ENCODE peak calls at places on chromosomes 16 and 17, in four cellular contexts. O is ascending aorta, Z is heart right ventricle, K is body of pancreas. F is an unnamed sample.

GRCh38 chr17:38877130-38877851 is 7.4 kb downstream of the LASP1 start:
- DNase-seq in O (no peak), Z (no peak), K (no peak), F (no peak)

GRCh38 chr16:4337540-4338088 is 13.5 kb downstream of the PAM16 start:
- DNase-seq in O (no peak), Z (no peak), K (no peak), F (no peak)

GRCh38 chr17:3687949-3688614 is 7.9 kb downstream of the P2RX5 start:
- DNase-seq in O (no peak), Z (no peak), K (no peak), F (no peak)

GRCh38 chr17:77504652-77505459 is 364.1 kb downstream of the SEC14L1 start:
- DNase-seq in O (no peak), Z (no peak), K (no peak), F (peak)

GRCh38 chr17:60231234-60231633 is 81.5 kb downstream of the CA4 start:
- DNase-seq in O (no peak), Z (no peak), K (no peak), F (peak)

GRCh38 chr17:67272312-67273050 is 27.5 kb upstream of the HELZ start:
- DNase-seq in O (no peak), Z (no peak), K (no peak), F (no peak)

GRCh38 chr16:3490911-3491629 is 4.2 kb downstream of the C16orf90 start:
- DNase-seq in O (no peak), Z (no peak), K (peak), F (no peak)

GRCh38 chr16:78213751-78214150 is 114.3 kb downstream of the WWOX start:
- DNase-seq in O (no peak), Z (no peak), K (no peak), F (no peak)

GRCh38 chr16:89764711-89765201 is 43.4 kb downstream of the ZNF276 start:
- DNase-seq in O (peak), Z (no peak), K (peak), F (peak)

GRCh38 chr16:8773537-8773936 is 23.9 kb downstream of the TMEM186 start:
- DNase-seq in O (no peak), Z (no peak), K (no peak), F (no peak)

GRCh38 chr16:88964636-88965035 is 12.4 kb downstream of the CBFA2T3 start:
- DNase-seq in O (no peak), Z (no peak), K (no peak), F (no peak)

GRCh38 chr17:17605747-17606083 is 14.2 kb upstream of the PEMT start:
- DNase-seq in O (no peak), Z (no peak), K (no peak), F (peak)

GRCh38 chr17:81194941-81195901 is 27.5 kb downstream of the CEP131 start:
- DNase-seq in O (no peak), Z (peak), K (no peak), F (no peak)

GRCh38 chr16:80051040-80051439 is 450.5 kb upstream of the MAF start:
- DNase-seq in O (no peak), Z (no peak), K (no peak), F (no peak)

DNA sequence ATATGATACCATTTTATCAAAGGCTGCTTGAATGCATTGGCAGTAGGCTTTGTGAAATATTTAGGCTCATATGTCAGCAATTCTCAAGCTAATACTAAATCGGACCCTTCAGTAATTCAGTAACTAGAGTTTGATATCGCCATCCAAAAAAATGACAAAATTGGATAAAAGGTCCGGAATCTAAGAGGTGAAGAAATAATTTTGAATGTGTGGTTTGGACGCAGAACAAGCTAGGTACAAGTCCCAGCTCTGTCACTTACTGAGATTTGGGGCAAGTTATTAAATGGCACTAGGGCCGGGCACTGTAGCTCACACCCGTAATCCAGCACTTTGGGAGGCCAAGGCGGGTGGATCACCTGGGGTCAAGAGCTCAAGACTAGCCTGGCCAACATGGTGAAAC is 956.5 kb downstream of the CDH11 start:
- DNase-seq in O (no peak), Z (no peak), K (no peak), F (no peak)
- TF ChIP-seq CTCF in O (no peak), Z (no peak), K (no peak), F (no peak)

DNA sequence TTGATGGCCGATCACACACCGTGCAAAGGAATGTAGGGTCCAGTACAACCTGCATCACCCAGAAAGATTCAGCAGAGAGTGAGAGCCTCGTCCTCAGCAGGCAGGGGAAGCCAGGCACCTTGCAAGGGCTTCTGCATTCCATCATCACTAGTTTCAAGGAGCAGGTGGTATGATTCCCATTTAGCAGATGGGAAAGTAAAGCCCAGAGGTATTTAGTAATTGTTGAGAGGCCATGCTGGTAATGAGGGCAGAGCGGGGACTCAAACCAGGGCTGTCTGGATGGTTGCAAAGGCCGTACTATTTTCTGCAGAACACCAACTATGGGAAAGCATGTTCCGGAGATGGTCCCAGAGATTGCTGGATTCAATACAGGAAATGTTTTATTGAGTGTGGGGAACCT is 65.8 kb upstream of the MRTFB start:
- DNase-seq in O (no peak), Z (no peak), K (no peak), F (no peak)
- H3K4me3 ChIP-seq in O (no peak), Z (no peak), K (no peak), F (no peak)

GRCh38 chr16:63789603-63790002 is 1332.3 kb downstream of the CDH11 start:
- DNase-seq in O (no peak), Z (no peak), K (no peak), F (no peak)
- TF ChIP-seq CTCF in O (no peak), Z (peak), K (no peak), F (no peak)

DNA sequence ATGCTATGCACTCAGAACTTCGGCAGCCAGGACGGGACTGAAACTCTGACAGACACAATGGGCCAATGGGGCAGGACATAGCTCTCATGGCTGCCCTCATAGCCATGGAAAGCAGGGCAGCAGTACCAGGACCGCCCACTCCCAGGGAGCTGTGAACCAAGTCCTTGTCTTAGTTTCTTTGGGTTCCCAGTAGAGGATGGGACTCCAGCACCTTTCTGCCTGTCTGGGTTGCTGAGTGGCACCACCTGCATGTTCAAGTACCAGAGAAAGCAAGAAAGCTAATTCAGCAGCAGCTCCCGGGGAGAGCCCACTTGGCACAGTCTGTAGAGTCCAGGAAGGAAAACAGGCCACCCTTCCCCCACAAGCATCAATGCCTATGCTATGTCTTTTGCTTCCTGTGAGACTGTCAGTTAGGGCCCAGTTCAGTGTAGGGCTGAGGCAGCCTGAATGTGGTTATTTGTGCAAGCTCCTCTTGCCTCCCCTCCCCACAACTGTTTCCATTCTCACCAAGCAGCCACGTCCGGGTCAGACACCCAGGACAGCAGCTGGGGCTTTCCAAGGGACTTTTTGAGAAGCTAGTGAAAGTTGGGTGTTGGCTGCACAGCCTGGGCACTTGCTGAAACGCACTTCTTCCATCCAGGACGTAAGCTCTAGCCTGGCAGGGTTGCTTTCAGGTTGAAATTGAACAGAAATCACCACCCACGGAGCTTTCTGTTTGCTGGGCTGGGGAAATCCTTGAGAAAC is 7.8 kb downstream of the SUPT4H1 start:
- DNase-seq in O (no peak), Z (no peak), K (no peak), F (no peak)
- H3K4me3 ChIP-seq in O (no peak), Z (no peak), K (no peak), F (no peak)

GRCh38 chr17:41688641-41689496 is at the start of gene EIF1:
- DNase-seq in O (peak), Z (peak), K (peak), F (peak)
- TF ChIP-seq CTCF in O (no peak), Z (no peak), K (no peak), F (no peak)

GRCh38 chr16:11296706-11297491 is 15.8 kb upstream of the PRM1 start:
- DNase-seq in O (no peak), Z (no peak), K (peak), F (peak)

GRCh38 chr16:11296351-11296705 is 15.2 kb upstream of the PRM1 start:
- DNase-seq in O (no peak), Z (no peak), K (no peak), F (no peak)

GRCh38 chr16:11299865-11300559 is 18.9 kb upstream of the PRM1 start:
- DNase-seq in O (no peak), Z (no peak), K (no peak), F (no peak)

GRCh38 chr16:11297492-11298142 is 16.5 kb upstream of the PRM1 start:
- DNase-seq in O (peak), Z (peak), K (peak), F (peak)

DNA sequence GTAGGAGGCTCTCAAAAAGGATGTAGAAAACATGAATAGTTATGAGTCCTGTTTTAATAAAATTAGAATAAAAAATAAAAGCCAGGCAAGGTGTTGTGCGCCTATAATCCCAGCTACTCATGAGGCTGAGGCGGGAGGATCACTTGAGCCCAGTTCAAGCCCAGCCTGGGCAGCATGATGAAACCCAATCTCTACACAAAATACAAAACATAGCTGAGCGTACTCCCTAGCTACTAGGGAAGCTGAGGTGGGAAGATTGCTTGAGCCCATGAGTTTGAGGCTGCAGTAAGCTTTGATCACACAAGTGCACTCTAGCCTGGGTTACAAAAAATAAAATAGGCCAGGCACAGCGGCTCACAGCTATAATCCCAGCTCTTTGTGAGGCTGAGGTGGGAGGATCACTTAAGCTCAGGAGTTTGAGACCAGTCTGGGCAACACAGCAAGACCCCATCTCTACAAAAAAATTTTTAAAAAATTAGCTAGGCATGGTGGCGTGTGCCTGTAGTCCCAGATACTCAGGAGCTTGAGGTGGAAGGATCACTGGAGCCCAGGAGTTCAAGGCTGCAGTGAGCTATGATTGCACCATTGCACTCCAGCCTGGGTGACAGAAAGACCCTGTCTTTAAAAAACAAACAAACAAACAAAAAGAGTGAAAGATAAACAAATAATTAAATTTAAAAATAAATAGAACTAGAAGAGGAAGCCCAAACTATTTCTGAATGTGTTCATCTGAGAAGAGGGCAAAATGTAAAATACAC is 17.2 kb upstream of the PRM1 start:
- DNase-seq in O (no peak), Z (no peak), K (no peak), F (no peak)
- H3K4me3 ChIP-seq in O (peak), Z (no peak), K (no peak), F (no peak)

DNA sequence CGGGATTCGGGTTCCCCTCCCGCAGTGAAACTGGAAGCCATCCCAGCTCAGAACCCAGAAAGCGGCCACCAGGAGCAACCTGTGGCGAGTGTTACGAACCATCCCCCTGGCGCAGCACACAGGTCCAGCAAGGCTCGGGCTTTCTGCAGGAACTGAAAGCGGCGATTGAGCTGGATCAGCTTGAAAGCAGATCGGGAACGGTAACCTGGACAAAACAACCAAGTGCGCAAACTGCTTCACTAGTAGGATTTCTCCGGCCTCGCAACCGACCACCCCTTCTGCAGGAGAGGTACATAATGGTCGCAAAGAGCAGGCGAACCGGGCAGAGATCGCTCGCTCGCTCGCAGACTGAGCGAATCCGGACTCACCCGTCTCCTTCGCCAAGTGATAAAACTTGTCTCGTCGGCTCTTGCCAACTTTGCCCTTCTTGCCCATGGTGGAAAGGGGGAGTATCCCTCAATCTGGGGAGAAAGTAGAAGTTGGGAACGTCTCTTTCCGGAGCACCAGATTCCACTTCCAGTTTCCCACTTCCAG is 696 bp upstream of the PSMC5 start:
- DNase-seq in O (no peak), Z (no peak), K (no peak), F (no peak)
- TF ChIP-seq CTCF in O (no peak), Z (no peak), K (no peak), F (peak)

GRCh38 chr17:79741401-79741750 is 10.6 kb downstream of the ENPP7 start:
- DNase-seq in O (no peak), Z (no peak), K (no peak), F (no peak)
- H3K4me3 ChIP-seq in O (no peak), Z (no peak), K (no peak), F (no peak)

GRCh38 chr17:7232114-7232513 is 2.2 kb downstream of the DVL2 start:
- DNase-seq in O (no peak), Z (no peak), K (no peak), F (no peak)
- TF ChIP-seq CTCF in O (no peak), Z (no peak), K (no peak), F (no peak)